ENCODE peak calls at places on chromosome 3, in ten cellular contexts. J, R, A, N, F, W, Q, C, B and E are unnamed samples.

GRCh38 chr3:29301332-29302011 is 20.6 kb downstream of the RBMS3 start:
- DNase-seq in J (no peak), F (no peak), A (no peak), R (no peak), N (no peak), B (no peak), W (no peak), Q (no peak), C (no peak), E (no peak)

GRCh38 chr3:71309342-71309741 is 274.2 kb downstream of the FOXP1 start:
- DNase-seq in C (no peak), J (no peak), A (no peak), Q (no peak), N (no peak), W (no peak), F (no peak), R (no peak), B (no peak), E (no peak)

GRCh38 chr3:41863024-41863423 is 98.9 kb downstream of the ULK4 start:
- DNase-seq in J (no peak), B (peak), R (no peak), A (peak), W (no peak), C (no peak), F (no peak), Q (peak), N (no peak), E (no peak)

GRCh38 chr3:125431912-125432587 is 56.9 kb upstream of the ZNF148 start:
- DNase-seq in N (no peak), Q (no peak), W (no peak), B (no peak), J (no peak), A (peak), R (no peak), C (no peak), F (peak), E (no peak)

GRCh38 chr3:61358364-61358763 is 107.1 kb upstream of the FHIT start:
- DNase-seq in R (peak), A (no peak), Q (no peak), C (no peak), N (peak), J (peak), B (no peak), W (peak), F (peak), E (peak)

GRCh38 chr3:4695846-4696245 is 202.7 kb downstream of the ITPR1 start:
- DNase-seq in Q (no peak), B (no peak), C (no peak), W (no peak), F (no peak), R (no peak), N (no peak), A (no peak), J (no peak), E (no peak)

GRCh38 chr3:157840513-157840912 is 265.7 kb downstream of the SHOX2 start:
- DNase-seq in J (no peak), Q (no peak), W (no peak), C (no peak), B (no peak), F (no peak), N (no peak), A (no peak), R (no peak), E (no peak)

GRCh38 chr3:139127101-139127500 is 82.4 kb upstream of the PRR23C start:
- DNase-seq in B (no peak), F (no peak), C (no peak), N (no peak), W (no peak), R (no peak), J (no peak), A (peak), Q (no peak), E (no peak)

GRCh38 chr3:17905996-17906395 is 163.6 kb upstream of the TBC1D5 start:
- DNase-seq in B (no peak), C (no peak), W (no peak), Q (no peak), A (no peak), N (no peak), J (no peak), F (no peak), R (no peak), E (no peak)

GRCh38 chr3:134291300-134292254 is 40.9 kb upstream of the RYK start:
- DNase-seq in Q (peak), A (no peak), B (peak), N (peak), W (peak), J (peak), C (peak), F (peak), R (no peak), E (peak)

GRCh38 chr3:129240436-129240835 is 9.0 kb upstream of the COPG1 start:
- DNase-seq in A (no peak), W (no peak), J (no peak), R (no peak), C (no peak), F (no peak), B (no peak), Q (no peak), N (no peak), E (no peak)

GRCh38 chr3:25907081-25907480 is 117.2 kb downstream of the OXSM start:
- DNase-seq in R (no peak), B (no peak), A (no peak), F (no peak), Q (no peak), J (no peak), N (no peak), C (no peak), W (no peak), E (no peak)

GRCh38 chr3:160159806-160160205 is 65.4 kb upstream of the C3orf80 start:
- DNase-seq in B (no peak), R (no peak), J (no peak), Q (no peak), W (no peak), C (no peak), A (no peak), F (no peak), N (no peak), E (no peak)

GRCh38 chr3:113241292-113242033 is 30.1 kb downstream of the BOC start:
- DNase-seq in R (no peak), Q (no peak), C (no peak), B (no peak), W (no peak), N (no peak), J (peak), A (no peak), F (no peak), E (no peak)

GRCh38 chr3:188624384-188624783 is 470.4 kb downstream of the LPP start:
- DNase-seq in R (peak), J (no peak), A (no peak), C (no peak), N (peak), B (no peak), W (peak), F (no peak), Q (no peak), E (no peak)

GRCh38 chr3:174352227-174352626 is 506.9 kb upstream of the NAALADL2 start:
- DNase-seq in A (no peak), C (no peak), F (no peak), J (no peak), Q (no peak), W (no peak), R (no peak), B (no peak), N (no peak), E (no peak)

GRCh38 chr3:45950686-45951600 is 7.7 kb downstream of the CXCR6 start:
- DNase-seq in W (no peak), N (no peak), R (peak), F (no peak), B (no peak), J (no peak), A (no peak), C (peak), Q (no peak), E (no peak)

GRCh38 chr3:66376568-66376967 is 124.3 kb downstream of the LRIG1 start:
- DNase-seq in N (peak), J (no peak), R (no peak), B (no peak), Q (peak), F (peak), W (no peak), C (no peak), A (peak), E (peak)

GRCh38 chr3:65436580-65436979 is 602.1 kb downstream of the MAGI1 start:
- DNase-seq in C (no peak), R (no peak), N (no peak), F (no peak), A (peak), B (no peak), W (no peak), Q (peak), J (no peak), E (no peak)

GRCh38 chr3:65672876-65673815 is 365.6 kb downstream of the MAGI1 start:
- DNase-seq in W (peak), C (no peak), N (peak), J (peak), A (peak), F (no peak), Q (peak), B (peak), R (peak), E (peak)

GRCh38 chr3:53729618-53730017 is 116.6 kb downstream of the CHDH start:
- DNase-seq in A (no peak), J (no peak), R (no peak), C (no peak), Q (peak), N (no peak), F (no peak), B (no peak), W (no peak), E (no peak)

DNA sequence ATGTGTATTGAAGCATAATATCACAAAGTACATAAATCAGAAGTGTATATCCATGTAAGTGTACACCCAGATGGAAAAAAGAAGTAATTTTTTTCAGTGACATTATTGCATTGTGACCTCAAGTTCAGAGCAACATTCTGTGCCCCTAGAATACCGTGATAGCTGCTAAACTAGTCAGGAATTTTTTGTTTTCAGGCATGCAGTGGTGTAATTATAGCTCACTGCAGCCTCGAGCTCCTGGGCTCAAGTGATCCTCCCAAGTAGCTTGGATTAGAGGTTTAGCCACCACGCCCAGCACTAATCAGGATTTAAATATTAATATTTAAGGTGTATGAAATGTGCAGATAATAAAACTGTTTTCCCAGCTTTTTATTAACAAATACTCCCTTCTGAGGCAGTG is 25.5 kb downstream of the SEC62 start:
- DNase-seq in A (no peak), J (no peak), C (no peak), Q (no peak), N (no peak), F (no peak), B (no peak), W (no peak), R (no peak), E (no peak)
- TF ChIP-seq EP300 in A (no peak), J (no peak), C (no peak), Q (no peak), N (no peak), F (no peak), B (no peak), W (no peak), R (no peak), E (no peak)

DNA sequence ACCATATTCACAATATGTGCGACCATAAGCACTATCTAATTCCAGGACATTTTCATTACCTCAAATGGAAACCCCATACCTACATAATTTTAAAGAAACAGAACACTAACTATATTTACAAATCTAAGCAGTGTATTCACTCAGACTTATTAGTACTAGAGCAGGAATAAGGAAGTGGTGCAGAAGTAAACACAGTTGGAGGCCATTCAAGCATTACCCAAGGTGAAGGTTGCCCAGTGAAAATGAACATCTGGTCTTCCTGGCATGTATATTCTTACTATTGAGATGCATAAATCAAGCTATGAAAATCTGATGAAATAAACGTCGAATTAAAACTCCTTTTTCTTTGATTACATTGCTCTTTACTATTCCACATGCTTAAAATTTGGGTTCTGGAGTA is 78.9 kb upstream of the TTC14 start:
- DNase-seq in W (no peak), R (no peak), F (no peak), N (no peak), A (no peak), J (no peak), B (no peak), Q (no peak), C (no peak), E (no peak)
- TF ChIP-seq EP300 in W (no peak), R (no peak), F (no peak), N (no peak), A (no peak), J (no peak), B (no peak), Q (no peak), C (no peak), E (no peak)

GRCh38 chr3:86161493-86161892 is 829.5 kb downstream of the VGLL3 start:
- DNase-seq in A (no peak), R (no peak), Q (no peak), J (no peak), B (no peak), F (no peak), C (no peak), W (no peak), N (no peak), E (no peak)
- TF ChIP-seq EP300 in A (no peak), R (no peak), Q (no peak), J (no peak), B (no peak), F (no peak), C (no peak), W (no peak), N (no peak), E (no peak)

GRCh38 chr3:24513463-24513862 is 18.8 kb upstream of the THRB start:
- DNase-seq in A (no peak), J (no peak), B (no peak), C (no peak), N (no peak), R (no peak), Q (no peak), F (no peak), W (no peak), E (no peak)
- TF ChIP-seq EP300 in A (no peak), J (no peak), B (no peak), C (no peak), N (no peak), R (no peak), Q (no peak), F (no peak), W (no peak), E (no peak)

GRCh38 chr3:186307594-186307993 is 54.4 kb downstream of the DGKG start:
- DNase-seq in N (no peak), C (no peak), J (no peak), Q (peak), F (no peak), R (no peak), W (no peak), B (no peak), A (peak), E (no peak)
- TF ChIP-seq EP300 in N (no peak), C (no peak), J (no peak), Q (no peak), F (no peak), R (no peak), W (no peak), B (no peak), A (no peak), E (no peak)